ENCODE peak calls at places on chromosomes 13 and 19, in five cellular contexts. G, Q, X, S and A are unnamed samples.

GRCh38 chr19:5588441-5588840 is 20.7 kb upstream of the TINCR start:
- DNase-seq in X (no peak), S (no peak), Q (no peak), G (no peak), A (no peak)

GRCh38 chr13:97257228-97257755 is 35.2 kb downstream of the MBNL2 start:
- DNase-seq in Q (no peak), G (no peak), X (no peak), S (no peak), A (no peak)

GRCh38 chr13:57740719-57741118 is 109.2 kb downstream of the PCDH17 start:
- DNase-seq in X (no peak), S (no peak), G (no peak), Q (no peak), A (no peak)

GRCh38 chr19:18514800-18515682 is 6.8 kb downstream of the ELL start:
- DNase-seq in G (no peak), Q (no peak), S (no peak), X (no peak), A (peak; percentile 99)

GRCh38 chr13:30831515-30831914 is 74.6 kb upstream of the MEDAG start:
- DNase-seq in X (no peak), S (no peak), G (no peak), Q (no peak), A (peak; percentile 77)

GRCh38 chr13:107138987-107139386 is 571.0 kb upstream of the ARGLU1 start:
- DNase-seq in Q (no peak), X (no peak), S (no peak), G (no peak), A (no peak)

GRCh38 chr13:74444877-74445479 is 310.8 kb upstream of the KLF12 start:
- DNase-seq in Q (no peak), X (no peak), G (no peak), S (no peak), A (no peak)

GRCh38 chr19:17281391-17282304 is at the start of gene ANKLE1:
- DNase-seq in X (no peak), G (no peak), Q (peak; percentile 32), S (peak; percentile 63), A (no peak)

GRCh38 chr13:114151565-114152284 is 19.3 kb upstream of the RASA3 start:
- DNase-seq in X (no peak), S (peak; percentile 30), Q (no peak), G (no peak), A (no peak)

GRCh38 chr13:54356209-54356608 is 1327.6 kb downstream of the OLFM4 start:
- DNase-seq in X (no peak), S (no peak), Q (no peak), G (no peak), A (no peak)
- TF ChIP-seq KDM1A in X (no peak), S (no peak), Q (no peak), G (no peak), A (no peak)

GRCh38 chr13:51113969-51114368 is 2.9 kb upstream of the C13orf42 start:
- DNase-seq in S (no peak), X (no peak), G (no peak), Q (no peak), A (no peak)

GRCh38 chr13:51111174-51111573 is at the start of gene C13orf42:
- DNase-seq in X (no peak), G (no peak), S (no peak), Q (no peak), A (no peak)

GRCh38 chr13:51107996-51108395 is 3.1 kb downstream of the C13orf42 start:
- DNase-seq in G (no peak), S (no peak), X (no peak), Q (no peak), A (no peak)

GRCh38 chr13:51113186-51113881 is 2.3 kb upstream of the C13orf42 start:
- DNase-seq in Q (no peak), X (no peak), G (no peak), S (no peak), A (no peak)

GRCh38 chr13:51112771-51113170 is 1.7 kb upstream of the C13orf42 start:
- DNase-seq in Q (no peak), S (no peak), X (no peak), G (no peak), A (no peak)
- TF ChIP-seq KDM1A in Q (no peak), S (no peak), X (no peak), G (no peak), A (no peak)

GRCh38 chr19:46862974-46863632 is 2.3 kb downstream of the ARHGAP35 start:
- DNase-seq in Q (no peak), S (peak; percentile 20), G (no peak), X (no peak), A (no peak)

GRCh38 chr19:46861691-46862503 is 1.1 kb downstream of the ARHGAP35 start:
- DNase-seq in G (no peak), Q (no peak), X (no peak), S (peak; percentile 18), A (no peak)

GRCh38 chr19:46860846-46861690 is at the start of gene ARHGAP35:
- DNase-seq in S (peak; percentile 88), Q (no peak), X (peak; percentile 90), G (no peak), A (no peak)

GRCh38 chr19:46863818-46864629 is 3.2 kb downstream of the ARHGAP35 start:
- DNase-seq in Q (no peak), X (no peak), S (peak; percentile 35), G (peak; percentile 44), A (peak; percentile 66)

GRCh38 chr19:46862504-46862835 is 1.7 kb downstream of the ARHGAP35 start:
- DNase-seq in X (no peak), Q (no peak), S (peak; percentile 15), G (no peak), A (no peak)
- TF ChIP-seq KDM1A in X (no peak), Q (no peak), S (no peak), G (no peak), A (no peak)

DNA sequence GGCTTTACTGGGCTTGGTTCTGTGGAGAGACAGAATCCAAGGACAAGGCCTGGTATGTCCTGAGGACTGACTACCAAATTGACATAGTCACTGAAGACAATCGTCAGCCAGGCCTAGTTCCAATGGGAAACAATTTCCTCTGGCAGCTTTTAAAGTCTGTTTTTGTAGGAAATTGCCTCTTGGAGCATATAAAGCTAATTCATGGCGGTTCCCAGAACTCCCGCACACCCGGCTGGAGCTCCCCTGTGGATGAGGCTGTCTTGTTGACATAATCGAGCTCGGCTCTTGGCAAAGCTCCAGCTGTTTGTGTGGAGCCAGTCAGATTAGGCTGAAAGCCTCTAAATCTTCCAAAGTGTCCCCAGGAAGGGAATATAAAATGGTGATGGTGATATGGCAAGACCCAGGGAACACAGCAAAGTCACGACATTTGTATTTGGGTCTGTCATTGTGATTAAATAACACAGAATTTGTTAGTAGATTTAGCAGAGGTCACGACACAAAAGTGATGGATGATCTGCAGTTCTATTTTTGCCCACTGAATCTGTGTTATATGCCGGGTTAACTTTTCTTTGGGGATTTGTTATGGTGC is 395.0 kb downstream of the PCDH9 start:
- DNase-seq in X (peak; percentile 7), S (peak; percentile 8), G (no peak), Q (no peak), A (peak; percentile 24)
- TF ChIP-seq KDM1A in X (no peak), S (no peak), G (no peak), Q (no peak), A (no peak)

GRCh38 chr19:30419581-30420180 is 47.5 kb downstream of the ZNF536 start:
- DNase-seq in Q (no peak), X (no peak), G (no peak), S (no peak), A (no peak)
- TF ChIP-seq KDM1A in Q (no peak), X (no peak), G (no peak), S (no peak), A (no peak)

GRCh38 chr13:101123028-101123427 is 293.3 kb downstream of the NALCN start:
- DNase-seq in X (no peak), S (no peak), G (no peak), Q (no peak), A (no peak)

DNA sequence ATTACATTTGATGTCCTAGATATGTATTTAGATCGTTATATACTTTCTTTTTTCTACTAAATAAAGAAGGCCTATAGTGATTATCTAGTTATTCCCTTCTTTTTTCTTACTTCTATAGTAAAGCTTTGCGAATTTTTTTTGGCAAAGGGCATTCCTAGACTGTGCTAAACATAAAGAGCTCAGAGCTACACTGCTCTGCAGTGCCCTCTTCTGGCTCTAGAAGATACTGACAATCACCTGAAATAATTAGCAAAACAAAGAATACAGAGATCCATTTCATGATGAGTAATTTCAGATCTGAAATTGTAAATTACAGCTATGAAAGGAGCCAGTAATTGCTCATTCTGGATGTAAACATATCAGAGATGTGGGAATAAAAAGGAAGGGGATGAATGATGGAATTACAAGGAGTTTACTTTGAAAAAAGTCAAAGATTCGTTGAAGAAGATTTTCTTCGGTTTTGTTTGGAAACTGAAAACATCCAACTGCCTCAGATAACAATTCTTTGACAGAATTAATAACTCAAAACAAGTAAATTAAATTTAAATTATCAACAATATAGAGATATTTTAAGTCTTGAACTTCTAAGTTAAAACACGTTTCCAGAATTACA is 288.5 kb downstream of the NALCN start:
- DNase-seq in X (peak; percentile 19), G (no peak), Q (no peak), S (peak; percentile 14), A (peak; percentile 33)
- TF ChIP-seq KDM1A in X (no peak), G (no peak), Q (no peak), S (no peak), A (no peak)

DNA sequence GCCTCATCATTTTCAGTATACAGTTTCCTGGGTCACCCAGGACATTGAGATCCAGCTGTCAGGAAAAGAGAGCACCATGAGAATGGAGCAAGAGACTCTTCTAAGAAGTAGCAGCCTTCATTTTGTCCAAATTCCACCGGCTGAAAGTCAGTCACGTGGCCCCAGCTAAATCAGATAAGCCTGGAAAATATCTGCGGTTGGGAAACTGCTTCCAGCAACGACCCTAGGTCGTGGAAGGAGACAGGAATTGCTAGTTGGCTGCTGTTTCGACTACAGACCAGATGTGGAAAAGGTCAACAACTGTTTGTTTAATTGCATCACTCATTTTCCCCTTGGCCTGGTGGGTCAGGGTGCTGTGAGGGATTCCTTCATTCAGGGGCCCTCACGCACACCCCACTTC is 107.0 kb downstream of the ZNF536 start:
- DNase-seq in Q (no peak), G (no peak), S (no peak), X (no peak), A (no peak)
- TF ChIP-seq KDM1A in Q (no peak), G (no peak), S (no peak), X (no peak), A (no peak)